ENCODE peak calls at places on chromosomes 12 and 14, in seven cellular contexts. One of them, this sample, is unnamed.

GRCh38 chr14:92649934-92650545 is 98.4 kb downstream of the LGMN start:
- DNase-seq in IMR-90: peak; percentile 92
- DNase-seq in gastrocnemius medialis: peak; percentile 45
- DNase-seq in left ventricle myocardium inferior: peak; percentile 56
- DNase-seq in uterus: peak; percentile 73
- DNase-seq in psoas muscle: peak; percentile 72
- DNase-seq in PC-9: peak; percentile 97
- DNase-seq in this sample: peak; percentile 99

GRCh38 chr14:78135450-78135891 is 34.7 kb upstream of the NRXN3 start:
- DNase-seq in IMR-90: no peak
- DNase-seq in gastrocnemius medialis: no peak
- DNase-seq in left ventricle myocardium inferior: no peak
- DNase-seq in uterus: no peak
- DNase-seq in psoas muscle: no peak
- DNase-seq in PC-9: no peak
- DNase-seq in this sample: no peak

GRCh38 chr14:55731881-55732498 is 152.0 kb downstream of the KTN1 start:
- DNase-seq in IMR-90: peak; percentile 24
- DNase-seq in gastrocnemius medialis: no peak
- DNase-seq in left ventricle myocardium inferior: no peak
- DNase-seq in uterus: no peak
- DNase-seq in psoas muscle: no peak
- DNase-seq in PC-9: no peak
- DNase-seq in this sample: peak; percentile 47

GRCh38 chr12:132235116-132235820 is 91.0 kb downstream of the NOC4L start:
- DNase-seq in IMR-90: no peak
- DNase-seq in gastrocnemius medialis: no peak
- DNase-seq in left ventricle myocardium inferior: no peak
- DNase-seq in uterus: no peak
- DNase-seq in psoas muscle: no peak
- DNase-seq in PC-9: no peak
- DNase-seq in this sample: no peak

GRCh38 chr12:69266045-69266635 is 26.8 kb downstream of the CPSF6 start:
- DNase-seq in IMR-90: peak; percentile 86
- DNase-seq in gastrocnemius medialis: no peak
- DNase-seq in left ventricle myocardium inferior: no peak
- DNase-seq in uterus: no peak
- DNase-seq in psoas muscle: no peak
- DNase-seq in PC-9: peak; percentile 52
- DNase-seq in this sample: no peak

GRCh38 chr12:28129031-28129430 is 61.2 kb upstream of the CCDC91 start:
- DNase-seq in IMR-90: no peak
- DNase-seq in gastrocnemius medialis: no peak
- DNase-seq in left ventricle myocardium inferior: no peak
- DNase-seq in uterus: no peak
- DNase-seq in psoas muscle: no peak
- DNase-seq in PC-9: no peak
- DNase-seq in this sample: no peak

GRCh38 chr14:84074626-84075025 is 1455.3 kb upstream of the FLRT2 start:
- DNase-seq in IMR-90: no peak
- DNase-seq in gastrocnemius medialis: no peak
- DNase-seq in left ventricle myocardium inferior: no peak
- DNase-seq in uterus: no peak
- DNase-seq in psoas muscle: no peak
- DNase-seq in PC-9: no peak
- DNase-seq in this sample: no peak

GRCh38 chr14:91985521-91986255 is 38.2 kb upstream of the FBLN5 start:
- DNase-seq in IMR-90: peak; percentile 17
- DNase-seq in gastrocnemius medialis: no peak
- DNase-seq in left ventricle myocardium inferior: no peak
- DNase-seq in uterus: no peak
- DNase-seq in psoas muscle: no peak
- DNase-seq in PC-9: no peak
- DNase-seq in this sample: no peak

GRCh38 chr12:59088673-59089072 is 168.4 kb upstream of the LRIG3 start:
- DNase-seq in IMR-90: peak; percentile 48
- DNase-seq in gastrocnemius medialis: no peak
- DNase-seq in left ventricle myocardium inferior: no peak
- DNase-seq in uterus: peak; percentile 17
- DNase-seq in psoas muscle: no peak
- DNase-seq in PC-9: no peak
- DNase-seq in this sample: peak; percentile 61

GRCh38 chr12:57619434-57620244 is 8.4 kb downstream of the ARHGEF25 start:
- DNase-seq in IMR-90: no peak
- DNase-seq in gastrocnemius medialis: no peak
- DNase-seq in left ventricle myocardium inferior: no peak
- DNase-seq in uterus: no peak
- DNase-seq in psoas muscle: peak; percentile 48
- DNase-seq in PC-9: no peak
- DNase-seq in this sample: peak; percentile 31

GRCh38 chr12:94267530-94267877 is 119.1 kb downstream of the PLXNC1 start:
- DNase-seq in IMR-90: no peak
- DNase-seq in gastrocnemius medialis: no peak
- DNase-seq in left ventricle myocardium inferior: no peak
- DNase-seq in uterus: peak; percentile 41
- DNase-seq in psoas muscle: no peak
- DNase-seq in PC-9: no peak
- DNase-seq in this sample: no peak

GRCh38 chr14:20427231-20428009 is 8.5 kb downstream of the KLHL33 start:
- DNase-seq in IMR-90: peak; percentile 71
- DNase-seq in gastrocnemius medialis: no peak
- DNase-seq in left ventricle myocardium inferior: no peak
- DNase-seq in uterus: no peak
- DNase-seq in psoas muscle: no peak
- DNase-seq in PC-9: no peak
- DNase-seq in this sample: peak; percentile 61
- H3K4me1 ChIP-seq in IMR-90: peaks cover 2% of the 10 kb centered on the region
- H3K4me1 ChIP-seq in gastrocnemius medialis: peaks cover 21% of the 10 kb centered on the region
- H3K4me1 ChIP-seq in left ventricle myocardium inferior: peaks cover 8% of the 10 kb centered on the region
- H3K4me1 ChIP-seq in uterus: no peaks in the 10 kb centered on the region
- H3K4me1 ChIP-seq in psoas muscle: peaks cover 15% of the 10 kb centered on the region
- H3K4me1 ChIP-seq in PC-9: peaks cover 3% of the 10 kb centered on the region
- H3K4me1 ChIP-seq in this sample: no peaks in the 10 kb centered on the region

DNA sequence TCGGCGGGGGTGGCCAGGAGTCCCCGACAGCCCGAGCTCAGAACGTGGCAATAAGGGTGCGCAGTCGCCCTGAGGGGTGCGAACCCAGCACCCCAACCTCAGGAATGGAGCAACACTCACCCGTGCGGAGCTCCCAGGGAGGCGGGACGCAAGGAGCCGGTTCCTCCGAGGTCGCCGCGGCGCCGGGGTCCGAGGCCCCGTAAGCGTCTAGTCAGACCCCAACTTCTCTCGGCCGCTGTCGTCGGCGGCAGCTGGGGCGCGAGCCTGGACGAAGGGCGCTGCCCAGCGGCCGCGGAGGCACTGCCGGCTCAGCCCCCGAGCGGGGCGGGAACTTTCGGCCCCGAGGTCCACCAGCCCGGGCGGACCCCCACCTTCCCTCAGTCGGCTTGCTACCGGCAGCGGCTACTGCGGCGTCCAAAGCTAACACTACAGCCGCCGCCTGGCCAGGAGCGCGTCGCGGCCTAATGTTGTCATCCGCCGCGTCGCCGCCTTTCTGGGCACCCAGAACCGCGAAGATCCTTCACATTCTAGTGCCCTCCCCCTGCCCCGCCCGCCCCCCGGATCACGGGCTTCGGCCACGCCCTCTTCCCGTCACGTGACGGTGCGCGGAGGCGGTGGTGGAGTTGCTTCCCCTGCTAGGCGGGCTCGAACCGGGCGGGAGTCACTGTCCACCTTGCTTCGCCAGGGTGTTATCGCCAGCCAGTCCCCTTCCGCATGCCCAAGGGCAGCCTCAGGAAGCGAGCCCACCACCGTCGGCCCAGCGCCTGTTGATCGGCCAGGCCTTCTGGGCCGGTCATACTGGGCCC is at the start of gene OSBPL8:
- DNase-seq in IMR-90: peak; percentile 85
- DNase-seq in gastrocnemius medialis: peak; percentile 90
- DNase-seq in left ventricle myocardium inferior: peak; percentile 98
- DNase-seq in uterus: peak; percentile 96
- DNase-seq in psoas muscle: peak; percentile 98
- DNase-seq in PC-9: peak; percentile 81
- DNase-seq in this sample: peak; percentile 95
- TF ChIP-seq CTCF in IMR-90: peak; percentile 29
- TF ChIP-seq CTCF in gastrocnemius medialis: peak; percentile 23
- TF ChIP-seq CTCF in left ventricle myocardium inferior: peak; percentile 45
- TF ChIP-seq CTCF in uterus: peak; percentile 43
- TF ChIP-seq CTCF in psoas muscle: peak; percentile 27
- TF ChIP-seq CTCF in PC-9: no peak
- TF ChIP-seq CTCF in this sample: peak; percentile 30

DNA sequence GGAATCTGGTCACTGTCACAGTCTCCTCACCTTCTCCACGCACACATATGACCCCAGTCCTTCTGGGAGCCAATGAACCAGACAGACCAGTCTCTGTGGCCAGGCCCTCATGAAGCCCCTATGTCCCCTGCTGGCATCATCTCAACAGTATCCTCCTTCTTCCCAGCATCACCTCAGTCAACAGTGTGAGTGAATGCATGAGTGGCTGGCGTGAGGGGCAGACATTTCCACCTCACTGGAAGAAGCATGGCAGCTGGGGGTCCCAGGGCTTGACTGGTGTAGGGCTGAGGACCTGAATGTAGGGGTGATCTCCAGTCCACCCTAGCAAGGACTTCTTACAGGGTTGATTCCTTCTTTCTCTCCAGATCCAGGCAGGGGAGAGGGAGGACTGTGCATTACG is 1.8 kb downstream of the MAP3K12 start:
- DNase-seq in IMR-90: no peak
- DNase-seq in gastrocnemius medialis: no peak
- DNase-seq in left ventricle myocardium inferior: no peak
- DNase-seq in uterus: no peak
- DNase-seq in psoas muscle: no peak
- DNase-seq in PC-9: no peak
- DNase-seq in this sample: no peak
- H3K27ac ChIP-seq in IMR-90: no peak overlapping the region
- H3K27ac ChIP-seq in gastrocnemius medialis: no peak overlapping the region
- H3K27ac ChIP-seq in left ventricle myocardium inferior: peak overlapping the region; percentile 51
- H3K27ac ChIP-seq in uterus: peak overlapping the region; percentile 96
- H3K27ac ChIP-seq in psoas muscle: no peak overlapping the region
- H3K27ac ChIP-seq in PC-9: no peak overlapping the region
- H3K27ac ChIP-seq in this sample: no peak overlapping the region

DNA sequence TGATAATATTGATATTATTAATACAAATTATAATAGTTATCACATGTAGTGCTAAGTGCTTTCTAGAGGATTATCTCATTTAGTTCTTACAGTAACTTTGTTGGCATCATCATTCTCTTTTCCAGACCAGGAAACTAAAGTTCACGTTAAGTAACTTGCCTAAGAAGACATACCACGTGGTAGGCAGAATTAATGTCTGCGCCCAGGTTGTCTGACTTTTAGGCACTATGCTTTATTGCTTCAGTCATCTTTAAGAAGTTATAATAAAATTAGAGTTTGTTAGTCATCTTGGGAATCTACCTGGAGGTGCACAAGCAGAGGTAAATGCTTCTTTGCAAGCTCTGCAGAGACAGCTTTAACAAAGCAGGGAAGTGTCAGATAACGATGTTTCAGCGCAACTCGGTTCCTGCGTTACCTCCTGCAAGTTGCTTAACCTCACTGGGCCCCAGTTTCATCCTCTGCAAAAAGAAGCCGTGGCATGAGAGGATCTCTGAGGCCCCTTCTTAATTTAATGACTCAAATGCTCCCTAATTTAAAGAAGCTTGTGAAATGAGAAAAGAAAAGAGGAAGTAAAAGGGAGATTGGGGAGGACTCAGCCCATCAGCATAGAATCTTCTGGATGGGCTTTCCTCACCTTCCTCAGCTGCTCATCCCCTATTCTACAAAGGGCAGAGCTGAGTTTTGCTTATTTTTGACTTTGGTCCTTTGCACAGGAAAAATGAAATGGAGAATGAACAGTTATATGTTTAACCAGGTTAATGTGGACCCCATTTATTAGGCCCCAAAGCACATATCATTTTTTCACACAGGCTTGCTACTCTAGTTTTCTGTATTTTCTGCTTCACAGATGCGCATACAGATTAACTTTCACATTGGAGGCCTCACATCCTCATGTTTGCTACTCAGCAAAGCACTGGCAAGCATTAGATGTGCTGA is 5.3 kb downstream of the ARHGDIB start:
- DNase-seq in IMR-90: no peak
- DNase-seq in gastrocnemius medialis: no peak
- DNase-seq in left ventricle myocardium inferior: no peak
- DNase-seq in uterus: no peak
- DNase-seq in psoas muscle: no peak
- DNase-seq in PC-9: no peak
- DNase-seq in this sample: no peak
- H3K4me1 ChIP-seq in IMR-90: peaks cover 10% of the 10 kb centered on the region
- H3K4me1 ChIP-seq in gastrocnemius medialis: peaks cover 13% of the 10 kb centered on the region
- H3K4me1 ChIP-seq in left ventricle myocardium inferior: peaks cover 100% of the 10 kb centered on the region
- H3K4me1 ChIP-seq in uterus: no peaks in the 10 kb centered on the region
- H3K4me1 ChIP-seq in psoas muscle: peaks cover 3% of the 10 kb centered on the region
- H3K4me1 ChIP-seq in PC-9: peaks cover 69% of the 10 kb centered on the region
- H3K4me1 ChIP-seq in this sample: no peaks in the 10 kb centered on the region

GRCh38 chr12:14571779-14572178 is 4.1 kb upstream of the PLBD1 start:
- DNase-seq in IMR-90: no peak
- DNase-seq in gastrocnemius medialis: no peak
- DNase-seq in left ventricle myocardium inferior: no peak
- DNase-seq in uterus: no peak
- DNase-seq in psoas muscle: no peak
- DNase-seq in PC-9: no peak
- DNase-seq in this sample: no peak

GRCh38 chr12:14573118-14573517 is 5.4 kb upstream of the PLBD1 start:
- DNase-seq in IMR-90: no peak
- DNase-seq in gastrocnemius medialis: no peak
- DNase-seq in left ventricle myocardium inferior: no peak
- DNase-seq in uterus: no peak
- DNase-seq in psoas muscle: no peak
- DNase-seq in PC-9: no peak
- DNase-seq in this sample: no peak

GRCh38 chr12:14570231-14570630 is 2.5 kb upstream of the PLBD1 start:
- DNase-seq in IMR-90: no peak
- DNase-seq in gastrocnemius medialis: no peak
- DNase-seq in left ventricle myocardium inferior: no peak
- DNase-seq in uterus: no peak
- DNase-seq in psoas muscle: no peak
- DNase-seq in PC-9: no peak
- DNase-seq in this sample: no peak

GRCh38 chr12:14575585-14575984 is 7.9 kb upstream of the PLBD1 start:
- DNase-seq in IMR-90: no peak
- DNase-seq in gastrocnemius medialis: no peak
- DNase-seq in left ventricle myocardium inferior: no peak
- DNase-seq in uterus: no peak
- DNase-seq in psoas muscle: no peak
- DNase-seq in PC-9: no peak
- DNase-seq in this sample: no peak

GRCh38 chr12:14572401-14572800 is 4.7 kb upstream of the PLBD1 start:
- DNase-seq in IMR-90: no peak
- DNase-seq in gastrocnemius medialis: no peak
- DNase-seq in left ventricle myocardium inferior: no peak
- DNase-seq in uterus: no peak
- DNase-seq in psoas muscle: no peak
- DNase-seq in PC-9: no peak
- DNase-seq in this sample: no peak
- TF ChIP-seq CTCF in IMR-90: no peak
- TF ChIP-seq CTCF in gastrocnemius medialis: no peak
- TF ChIP-seq CTCF in left ventricle myocardium inferior: peak; percentile 24
- TF ChIP-seq CTCF in uterus: no peak
- TF ChIP-seq CTCF in psoas muscle: no peak
- TF ChIP-seq CTCF in PC-9: no peak
- TF ChIP-seq CTCF in this sample: no peak

This sample was measured in cardiac muscle cell.